ENCODE peak calls at places on chromosome 19, in four cellular contexts. A is activated naive CD8-positive, alpha-beta T cell treated with anti-CD3 and anti-CD28 coated beads, Interleukin-2, amount 50 U/mL, for 16 hours; F is retina; D is endothelial cell. J is an unnamed sample.

GRCh38 chr19:49533551-49534488 is 6.0 kb downstream of the RCN3 start:
- DNase-seq in A (peak), F (peak), D (peak), J (peak)

GRCh38 chr19:54137913-54138776 is 583 bp downstream of the CNOT3 start:
- DNase-seq in A (no peak), F (peak), D (peak), J (no peak)

GRCh38 chr19:42376177-42376555 is 13.9 kb downstream of the CNFN start:
- DNase-seq in A (no peak), F (no peak), D (no peak), J (no peak)

GRCh38 chr19:29881386-29881785 is 60.7 kb upstream of the URI1 start:
- DNase-seq in A (no peak), F (no peak), D (no peak), J (no peak)

GRCh38 chr19:54558339-54558738 is 15.3 kb upstream of the LILRA2 start:
- DNase-seq in A (no peak), F (no peak), D (no peak), J (no peak)

GRCh38 chr19:18284710-18285430 is 3.4 kb upstream of the JUND start:
- DNase-seq in A (no peak), F (no peak), D (no peak), J (no peak)

GRCh38 chr19:12965017-12965811 is 4.2 kb upstream of the DAND5 start:
- DNase-seq in A (peak), F (peak), D (peak), J (peak)

GRCh38 chr19:10478476-10478875 is 24.7 kb downstream of the KEAP1 start:
- DNase-seq in A (no peak), F (no peak), D (no peak), J (no peak)

GRCh38 chr19:43313711-43314495 is 39.6 kb upstream of the CD177 start:
- DNase-seq in A (no peak), F (no peak), D (no peak), J (no peak)

GRCh38 chr19:38197937-38198704 is 25.9 kb downstream of the DPF1 start:
- DNase-seq in A (no peak), F (no peak), D (no peak), J (no peak)

J was measured in T-helper 1 cell.